ENCODE peak calls at places on chromosomes 2 and 18, in six cellular contexts. J is heart right ventricle; O is HFF-Myc; K is A549; U is MM.1S; L is CD4-positive, alpha-beta T cell. F is an unnamed sample.

GRCh38 chr2:67649331-67650071 is 252.4 kb downstream of the ETAA1 start:
- DNase-seq in K (peak), J (peak), U (no peak), L (no peak), O (peak), F (peak)

GRCh38 chr2:74099835-74100234 is 47.9 kb downstream of the BOLA3 start:
- DNase-seq in K (no peak), J (peak), U (no peak), O (no peak), L (no peak), F (no peak)

GRCh38 chr2:222731183-222731582 is 59.7 kb downstream of the MOGAT1 start:
- DNase-seq in U (no peak), K (no peak), L (no peak), O (peak), J (no peak), F (no peak)

GRCh38 chr2:96867756-96868554 is 1.9 kb downstream of the SEMA4C start:
- DNase-seq in L (no peak), J (no peak), U (no peak), K (no peak), O (no peak), F (no peak)

GRCh38 chr18:6624729-6625308 is 104.7 kb upstream of the ARHGAP28 start:
- DNase-seq in J (no peak), L (no peak), O (no peak), U (no peak), K (no peak), F (peak)

GRCh38 chr2:138877421-138877820 is 97.2 kb upstream of the NXPH2 start:
- DNase-seq in U (no peak), J (no peak), O (no peak), L (no peak), K (no peak), F (no peak)

GRCh38 chr2:45616663-45617411 is 5.8 kb upstream of the SRBD1 start:
- DNase-seq in K (peak), U (peak), L (no peak), J (no peak), O (peak), F (no peak)

GRCh38 chr2:64276417-64277095 is 132.3 kb upstream of the PELI1 start:
- DNase-seq in O (no peak), K (no peak), J (no peak), U (no peak), L (no peak), F (no peak)

GRCh38 chr18:25787281-25787680 is 303.1 kb downstream of the SS18 start:
- DNase-seq in L (no peak), O (no peak), U (no peak), K (no peak), J (no peak), F (no peak)

GRCh38 chr2:180647206-180647605 is 333.2 kb upstream of the UBE2E3 start:
- DNase-seq in K (no peak), J (no peak), L (no peak), U (no peak), O (no peak), F (no peak)

GRCh38 chr2:16022548-16023240 is 82.3 kb downstream of the MYCN start:
- DNase-seq in K (no peak), J (no peak), U (no peak), L (no peak), O (no peak), F (no peak)

GRCh38 chr18:22432672-22433137 is 15.0 kb upstream of the CTAGE1 start:
- DNase-seq in O (peak), U (no peak), J (peak), K (peak), L (no peak), F (no peak)

GRCh38 chr18:46053368-46054095 is 18.5 kb downstream of the PSTPIP2 start:
- DNase-seq in L (no peak), J (no peak), K (no peak), U (no peak), O (peak), F (peak)

GRCh38 chr18:74255022-74255658 is 36.6 kb downstream of the CYB5A start:
- DNase-seq in O (peak), J (no peak), U (peak), K (no peak), L (no peak), F (no peak)

GRCh38 chr2:205169453-205169852 is 512.8 kb upstream of the NRP2 start:
- DNase-seq in O (no peak), J (no peak), L (no peak), U (no peak), K (no peak), F (no peak)

GRCh38 chr2:42770288-42771131 is 6.6 kb upstream of the OXER1 start:
- DNase-seq in L (no peak), J (no peak), O (no peak), U (no peak), K (peak), F (no peak)

GRCh38 chr2:183623227-183623626 is 499.0 kb downstream of the NUP35 start:
- DNase-seq in L (no peak), O (no peak), U (no peak), J (no peak), K (no peak), F (no peak)

GRCh38 chr2:151718247-151718646 is 16.0 kb downstream of the NEB start:
- DNase-seq in J (no peak), L (no peak), K (no peak), O (no peak), U (no peak), F (no peak)

GRCh38 chr18:74328196-74328595 is 12.6 kb downstream of the C18orf63 start:
- DNase-seq in O (peak), J (no peak), K (no peak), L (no peak), U (no peak), F (peak)

GRCh38 chr2:136126021-136126420 is 8.1 kb upstream of the CXCR4 start:
- DNase-seq in U (no peak), O (no peak), J (no peak), L (no peak), K (no peak), F (no peak)

GRCh38 chr2:214542866-214543265 is 132.0 kb downstream of the VWC2L start:
- DNase-seq in J (no peak), L (no peak), U (no peak), K (no peak), O (no peak), F (no peak)

GRCh38 chr2:153047220-153047619 is 328.8 kb downstream of the ARL6IP6 start:
- DNase-seq in O (no peak), J (no peak), K (no peak), U (no peak), L (no peak), F (no peak)

GRCh38 chr2:23697256-23697655 is 229.7 kb downstream of the ATAD2B start:
- DNase-seq in L (no peak), O (no peak), U (no peak), J (no peak), K (no peak), F (no peak)

GRCh38 chr2:80786584-80786983 is 482.0 kb upstream of the LRRTM1 start:
- DNase-seq in U (no peak), J (no peak), O (no peak), L (no peak), K (no peak), F (no peak)

GRCh38 chr2:28322051-28322450 is 70.6 kb upstream of the FOSL2 start:
- DNase-seq in O (no peak), U (no peak), K (no peak), J (no peak), L (no peak), F (no peak)

GRCh38 chr2:70304501-70304900 is 2.6 kb upstream of the FAM136A start:
- DNase-seq in K (no peak), J (no peak), U (no peak), L (no peak), O (no peak), F (no peak)

GRCh38 chr18:79924814-79925655 is 26.4 kb downstream of the SLC66A2 start:
- DNase-seq in O (no peak), L (no peak), J (no peak), K (no peak), U (no peak), F (no peak)

GRCh38 chr2:28821295-28821958 is 10.8 kb downstream of the SPDYA start:
- DNase-seq in O (peak), U (peak), L (peak), J (peak), K (peak), F (no peak)

GRCh38 chr2:229300814-229301213 is 29.7 kb upstream of the PID1 start:
- DNase-seq in O (no peak), K (no peak), L (no peak), J (no peak), U (no peak), F (no peak)

GRCh38 chr2:72176281-72176680 is 28.6 kb upstream of the CYP26B1 start:
- DNase-seq in O (no peak), L (no peak), U (no peak), J (no peak), K (no peak), F (no peak)

GRCh38 chr2:239917957-239918481 is 107.1 kb downstream of the NDUFA10 start:
- DNase-seq in L (no peak), K (no peak), O (no peak), J (no peak), U (no peak), F (no peak)

GRCh38 chr2:216539791-216540241 is 41.2 kb downstream of the RPL37A start:
- DNase-seq in J (peak), O (peak), U (no peak), K (peak), L (no peak), F (peak)

GRCh38 chr2:53242090-53242489 is 525.5 kb upstream of the CHAC2 start:
- DNase-seq in K (no peak), U (no peak), J (no peak), L (no peak), O (no peak), F (no peak)

GRCh38 chr2:225806105-225806504 is 406.6 kb downstream of the NYAP2 start:
- DNase-seq in U (no peak), L (no peak), K (no peak), O (no peak), J (no peak), F (no peak)

GRCh38 chr2:143535802-143536201 is 406.6 kb downstream of the ARHGAP15 start:
- DNase-seq in K (no peak), J (no peak), O (no peak), L (no peak), U (no peak), F (no peak)

GRCh38 chr2:177264209-177264538 is 353 bp downstream of the NFE2L2 start:
- DNase-seq in U (peak), O (no peak), K (peak), J (no peak), L (no peak), F (no peak)

GRCh38 chr2:168519534-168520308 is 63.6 kb downstream of the CERS6 start:
- DNase-seq in U (no peak), L (no peak), J (no peak), K (no peak), O (no peak), F (no peak)

GRCh38 chr2:71157124-71157802 is 26.8 kb downstream of the MPHOSPH10 start:
- DNase-seq in J (peak), U (peak), K (peak), L (peak), O (no peak), F (no peak)

DNA sequence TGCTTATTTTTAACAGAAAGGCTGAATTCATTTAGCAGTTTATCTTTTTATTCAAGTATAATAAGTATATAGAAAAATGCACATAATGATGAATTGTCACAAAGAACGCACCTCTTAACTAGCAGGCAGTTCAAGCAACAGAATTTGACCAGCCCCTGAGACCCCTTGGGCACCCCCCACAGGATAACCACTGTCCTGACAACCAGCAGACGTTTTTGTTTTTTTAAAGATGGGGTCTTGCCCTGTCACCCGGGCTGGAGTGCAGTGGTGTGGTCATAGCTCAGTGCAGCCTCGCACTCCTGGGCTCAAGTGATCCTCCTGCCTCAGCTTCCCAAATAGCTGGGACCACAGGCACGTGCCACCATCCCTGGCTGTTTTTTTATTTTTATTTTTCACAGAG is 14.0 kb downstream of the PRELID3A start:
- DNase-seq in K (no peak), L (no peak), U (no peak), J (no peak), O (no peak), F (no peak)
- TF ChIP-seq CTCF in K (no peak), L (no peak), U (no peak), J (no peak), O (no peak), F (no peak)

GRCh38 chr18:24446453-24446852 is 14.0 kb upstream of the HRH4 start:
- DNase-seq in U (peak), O (no peak), J (no peak), L (no peak), K (no peak), F (no peak)

GRCh38 chr18:24443870-24444269 is 16.6 kb upstream of the HRH4 start:
- DNase-seq in K (no peak), J (no peak), L (no peak), O (no peak), U (peak), F (no peak)

GRCh38 chr18:24447961-24448360 is 12.5 kb upstream of the HRH4 start:
- DNase-seq in O (no peak), L (no peak), U (no peak), K (no peak), J (no peak), F (no peak)

GRCh38 chr18:24446953-24447537 is 13.4 kb upstream of the HRH4 start:
- DNase-seq in O (no peak), U (peak), K (no peak), L (no peak), J (no peak), F (no peak)
- TF ChIP-seq CTCF in O (peak), U (peak), K (peak), L (no peak), J (peak), F (peak)

DNA sequence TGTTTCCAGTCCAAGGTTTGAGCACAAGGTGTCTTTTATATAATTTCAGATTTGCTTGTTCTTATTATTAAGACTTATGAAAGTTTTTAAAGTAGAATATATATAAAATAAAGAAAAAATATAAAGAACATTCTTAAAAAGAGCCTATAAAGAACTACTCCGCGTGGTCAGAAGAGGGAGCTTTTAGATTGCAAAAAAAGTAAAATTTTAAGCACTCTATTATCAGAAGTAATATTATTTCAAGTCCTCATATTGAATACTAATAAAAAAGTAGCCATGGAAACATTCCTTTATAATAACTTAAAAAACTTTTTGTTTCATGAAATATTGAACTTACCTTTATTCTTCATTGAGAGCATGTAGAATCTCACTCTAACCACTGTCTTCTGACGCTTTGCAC is 51.4 kb downstream of the LINC00305 start:
- DNase-seq in J (no peak), K (no peak), U (no peak), L (no peak), O (no peak), F (no peak)
- TF ChIP-seq CTCF in J (peak), K (no peak), U (no peak), L (no peak), O (no peak), F (no peak)

DNA sequence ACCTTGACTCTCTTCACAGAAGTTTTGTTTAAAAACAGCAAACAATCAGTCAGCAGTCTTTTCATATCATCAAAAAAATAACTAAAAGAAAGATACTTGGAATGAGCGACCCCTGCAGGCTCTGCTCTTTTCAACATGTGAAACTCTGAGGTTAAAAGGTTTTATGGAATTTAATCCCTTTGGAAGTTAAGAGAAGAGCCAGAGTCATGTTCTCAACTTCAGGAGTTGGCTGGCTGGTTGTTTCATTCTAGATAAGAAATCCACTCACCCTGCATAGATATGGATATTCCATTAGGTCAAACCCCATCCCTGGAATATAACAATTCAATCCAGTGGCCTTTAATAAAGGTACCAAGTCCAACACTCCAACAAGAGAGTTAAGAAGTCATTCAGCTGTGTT is 115.6 kb upstream of the RMDN2 start:
- DNase-seq in L (no peak), K (peak), J (peak), O (no peak), U (no peak), F (no peak)
- TF ChIP-seq CTCF in L (no peak), K (peak), J (peak), O (peak), U (peak), F (peak)

GRCh38 chr2:204051476-204051875 is 114.9 kb downstream of the ICOS start:
- DNase-seq in L (no peak), O (no peak), J (no peak), U (no peak), K (peak), F (no peak)
- TF ChIP-seq CTCF in L (peak), O (peak), J (peak), U (peak), K (no peak), F (no peak)